ENCODE peak calls at places on chromosomes 5 and 9, in eight cellular contexts. F, N, L, Z, Q, B, Y and V are unnamed samples.

GRCh38 chr5:119088438-119088837 is 17.6 kb downstream of the DMXL1 start:
- DNase-seq in F (no peak), N (peak; percentile 1), L (no peak), Z (no peak), Q (no peak), B (no peak), Y (no peak), V (no peak)

GRCh38 chr9:133581553-133582343 is 27.4 kb downstream of the FAM163B start:
- DNase-seq in F (peak; percentile 89), N (peak; percentile 75), L (no peak), Z (no peak), Q (peak; percentile 72), B (peak; percentile 61), Y (no peak), V (no peak)

GRCh38 chr5:74324556-74324955 is 316.0 kb downstream of the ENC1 start:
- DNase-seq in F (no peak), N (no peak), L (no peak), Z (no peak), Q (no peak), B (no peak), Y (no peak), V (no peak)

GRCh38 chr5:6193315-6193714 is 185.0 kb downstream of the MED10 start:
- DNase-seq in F (no peak), N (no peak), L (no peak), Z (no peak), Q (no peak), B (no peak), Y (no peak), V (no peak)

GRCh38 chr9:100561256-100561655 is 16.6 kb upstream of the CAVIN4 start:
- DNase-seq in F (no peak), N (peak; percentile 55), L (no peak), Z (no peak), Q (no peak), B (peak; percentile 6), Y (no peak), V (no peak)

GRCh38 chr9:14373726-14374125 is 59.8 kb upstream of the NFIB start:
- DNase-seq in F (no peak), N (no peak), L (no peak), Z (no peak), Q (no peak), B (peak; percentile 18), Y (no peak), V (no peak)

GRCh38 chr9:38415846-38416245 is 8.4 kb downstream of the IGFBPL1 start:
- DNase-seq in F (no peak), N (no peak), L (no peak), Z (no peak), Q (no peak), B (no peak), Y (no peak), V (no peak)

GRCh38 chr5:14737309-14737708 is 72.8 kb downstream of the OTULIN start:
- DNase-seq in F (no peak), N (no peak), L (no peak), Z (no peak), Q (no peak), B (no peak), Y (no peak), V (no peak)

GRCh38 chr5:138869763-138870500 is 5.2 kb downstream of the LRRTM2 start:
- DNase-seq in F (no peak), N (peak; percentile 51), L (no peak), Z (no peak), Q (no peak), B (peak; percentile 20), Y (no peak), V (no peak)

GRCh38 chr5:93831449-93831848 is 90.0 kb upstream of the POU5F2 start:
- DNase-seq in F (no peak), N (peak; percentile 94), L (no peak), Z (no peak), Q (no peak), B (peak; percentile 84), Y (no peak), V (no peak)

GRCh38 chr5:150263801-150264621 is 25.6 kb downstream of the CAMK2A start:
- DNase-seq in F (peak; percentile 54), N (peak; percentile 90), L (no peak), Z (peak; percentile 72), Q (peak; percentile 54), B (peak; percentile 87), Y (no peak), V (no peak)

GRCh38 chr9:95018099-95018927 is 291.8 kb downstream of the AOPEP start:
- DNase-seq in F (no peak), N (peak; percentile 97), L (no peak), Z (no peak), Q (peak; percentile 62), B (peak; percentile 92), Y (no peak), V (peak; percentile 80)

GRCh38 chr9:116524778-116525470 is 162.2 kb upstream of the TRIM32 start:
- DNase-seq in F (no peak), N (no peak), L (no peak), Z (no peak), Q (no peak), B (no peak), Y (no peak), V (no peak)

GRCh38 chr5:75239681-75240080 is 3.0 kb upstream of the ANKRD31 start:
- DNase-seq in F (no peak), N (no peak), L (no peak), Z (no peak), Q (no peak), B (no peak), Y (no peak), V (no peak)

GRCh38 chr5:172421-172820 is 18.9 kb upstream of the LRRC14B start:
- DNase-seq in F (peak; percentile 13), N (no peak), L (no peak), Z (no peak), Q (no peak), B (no peak), Y (no peak), V (no peak)

GRCh38 chr9:109282302-109282701 is 38.6 kb downstream of the EPB41L4B start:
- DNase-seq in F (no peak), N (no peak), L (no peak), Z (no peak), Q (no peak), B (no peak), Y (no peak), V (no peak)

GRCh38 chr9:3457171-3457570 is 68.6 kb downstream of the RFX3 start:
- DNase-seq in F (no peak), N (no peak), L (no peak), Z (no peak), Q (no peak), B (no peak), Y (no peak), V (no peak)

GRCh38 chr5:180848878-180849277 is 12.2 kb downstream of the ZFP62 start:
- DNase-seq in F (no peak), N (no peak), L (no peak), Z (no peak), Q (no peak), B (no peak), Y (no peak), V (no peak)

GRCh38 chr5:60495644-60496520 is 204.1 kb downstream of the DEPDC1B start:
- DNase-seq in F (no peak), N (no peak), L (no peak), Z (no peak), Q (no peak), B (no peak), Y (no peak), V (no peak)

GRCh38 chr5:100838048-100838473 is 65.0 kb downstream of the ST8SIA4 start:
- DNase-seq in F (no peak), N (no peak), L (no peak), Z (no peak), Q (no peak), B (no peak), Y (no peak), V (no peak)

GRCh38 chr5:17219006-17219422 is 1.6 kb downstream of the BASP1 start:
- DNase-seq in F (no peak), N (no peak), L (no peak), Z (no peak), Q (no peak), B (no peak), Y (no peak), V (peak; percentile 52)

GRCh38 chr9:85510830-85511504 is 230.8 kb downstream of the AGTPBP1 start:
- DNase-seq in F (no peak), N (no peak), L (no peak), Z (no peak), Q (no peak), B (no peak), Y (no peak), V (no peak)

GRCh38 chr5:88551724-88552345 is 283.2 kb upstream of the TMEM161B start:
- DNase-seq in F (no peak), N (no peak), L (no peak), Z (no peak), Q (no peak), B (no peak), Y (no peak), V (no peak)

GRCh38 chr5:35393901-35394300 is 163.6 kb upstream of the PRLR start:
- DNase-seq in F (no peak), N (no peak), L (no peak), Z (no peak), Q (no peak), B (no peak), Y (no peak), V (no peak)
- H3K4me3 ChIP-seq in F (no peak overlapping the region), N (no peak overlapping the region), L (no peak overlapping the region), Z (no peak overlapping the region), Q (no peak overlapping the region), B (no peak overlapping the region), Y (no peak overlapping the region), V (no peak overlapping the region)

GRCh38 chr5:109161914-109162683 is 247.7 kb downstream of the PJA2 start:
- DNase-seq in F (no peak), N (peak; percentile 71), L (no peak), Z (no peak), Q (no peak), B (peak; percentile 60), Y (no peak), V (no peak)
- H3K27ac ChIP-seq in F (no peak overlapping the region), N (no peak overlapping the region), L (peak overlapping the region; percentile 20), Z (no peak overlapping the region), Q (no peak overlapping the region), B (no peak overlapping the region), Y (peak overlapping the region; percentile 27), V (no peak overlapping the region)

GRCh38 chr9:106883626-106884190 is 20.7 kb downstream of the ZNF462 start:
- DNase-seq in F (no peak), N (peak; percentile 52), L (no peak), Z (no peak), Q (no peak), B (peak; percentile 59), Y (no peak), V (no peak)

GRCh38 chr9:106887066-106887465 is 24.1 kb downstream of the ZNF462 start:
- DNase-seq in F (no peak), N (no peak), L (no peak), Z (no peak), Q (no peak), B (no peak), Y (no peak), V (no peak)

GRCh38 chr9:106888992-106889631 is 26.1 kb downstream of the ZNF462 start:
- DNase-seq in F (no peak), N (no peak), L (no peak), Z (no peak), Q (no peak), B (no peak), Y (no peak), V (no peak)

GRCh38 chr9:106885451-106885850 is 22.5 kb downstream of the ZNF462 start:
- DNase-seq in F (no peak), N (peak; percentile 95), L (no peak), Z (no peak), Q (no peak), B (peak; percentile 85), Y (no peak), V (no peak)

GRCh38 chr9:106886111-106887046 is 23.4 kb downstream of the ZNF462 start:
- DNase-seq in F (no peak), N (peak; percentile 45), L (no peak), Z (no peak), Q (no peak), B (no peak), Y (no peak), V (no peak)
- H3K4me1 ChIP-seq in F (peaks cover 18% of the 10 kb centered on the region), N (peaks cover 6% of the 10 kb centered on the region), L (peaks cover 11% of the 10 kb centered on the region), Z (peaks cover 6% of the 10 kb centered on the region), Q (no peaks in the 10 kb centered on the region), B (peaks cover 7% of the 10 kb centered on the region), Y (peaks cover 15% of the 10 kb centered on the region), V (no peaks in the 10 kb centered on the region)

GRCh38 chr5:66981705-66982387 is 214.8 kb downstream of the CD180 start:
- DNase-seq in F (no peak), N (no peak), L (no peak), Z (no peak), Q (no peak), B (no peak), Y (no peak), V (no peak)
- H3K4me3 ChIP-seq in F (no peak overlapping the region), N (no peak overlapping the region), L (no peak overlapping the region), Z (no peak overlapping the region), Q (no peak overlapping the region), B (no peak overlapping the region), Y (no peak overlapping the region), V (no peak overlapping the region)